ENCODE peak calls at places on chromosomes 7 and 10, in eight cellular contexts. W is T1000, X is Calu3, E is T-helper 9 cell, P is cardiac muscle cell, D is neural crest cell, U is lower leg skin, I is EH. G is an unnamed sample.
A peak's percentile ranks its signal among the peaks of the same experiment; 100 is the strongest.

GRCh38 chr10:11388996-11389395 is 222.5 kb downstream of the USP6NL start:
- DNase-seq in W (no peak), X (no peak), E (no peak), P (no peak), D (no peak), U (no peak), I (no peak), G (no peak)

GRCh38 chr7:46545790-46546189 is 624.7 kb upstream of the IGFBP3 start:
- DNase-seq in W (no peak), X (no peak), E (no peak), P (no peak), D (no peak), U (no peak), I (peak; percentile 89), G (no peak)

GRCh38 chr10:24723386-24723787 is 300 bp downstream of the ARHGAP21 start:
- DNase-seq in W (no peak), X (peak; percentile 57), E (peak; percentile 16), P (no peak), D (no peak), U (no peak), I (peak; percentile 46), G (no peak)

GRCh38 chr7:155509725-155510551 is 36.4 kb downstream of the CNPY1 start:
- DNase-seq in W (no peak), X (no peak), E (no peak), P (no peak), D (peak; percentile 61), U (peak; percentile 79), I (no peak), G (no peak)

GRCh38 chr10:6382081-6382480 is 179.3 kb downstream of the PFKFB3 start:
- DNase-seq in W (no peak), X (no peak), E (no peak), P (no peak), D (no peak), U (no peak), I (peak; percentile 72), G (no peak)

GRCh38 chr10:98433881-98434732 is 12.6 kb downstream of the HPS1 start:
- DNase-seq in W (peak; percentile 50), X (peak; percentile 18), E (no peak), P (no peak), D (no peak), U (no peak), I (peak; percentile 62), G (no peak)

GRCh38 chr10:71461917-71462641 is 65.4 kb downstream of the CDH23 start:
- DNase-seq in W (no peak), X (no peak), E (no peak), P (no peak), D (no peak), U (no peak), I (no peak), G (no peak)

GRCh38 chr10:23315966-23316365 is 28.6 kb downstream of the C10orf67 start:
- DNase-seq in W (no peak), X (no peak), E (no peak), P (no peak), D (no peak), U (no peak), I (no peak), G (no peak)

GRCh38 chr10:95430231-95430951 is 130.8 kb downstream of the SORBS1 start:
- DNase-seq in W (no peak), X (peak; percentile 45), E (peak; percentile 6), P (peak; percentile 77), D (peak; percentile 28), U (no peak), I (peak; percentile 66), G (peak; percentile 5)

GRCh38 chr10:29982997-29983648 is 76.3 kb downstream of the JCAD start:
- DNase-seq in W (no peak), X (no peak), E (no peak), P (no peak), D (no peak), U (no peak), I (no peak), G (no peak)

GRCh38 chr7:30911561-30911969 is at the start of gene AQP1:
- DNase-seq in W (no peak), X (no peak), E (no peak), P (peak; percentile 91), D (no peak), U (peak; percentile 94), I (peak; percentile 63), G (no peak)

GRCh38 chr10:132722391-132722790 is 63.6 kb downstream of the NKX6-2 start:
- DNase-seq in W (no peak), X (no peak), E (no peak), P (no peak), D (no peak), U (no peak), I (no peak), G (no peak)